ENCODE peak calls at places on chromosomes 3 and 15, in seven cellular contexts. M is Calu3, Z is fibroblast of lung, J is esophagus squamous epithelium, P is astrocyte, R is GM12865, W is GM13976. U is an unnamed sample.

GRCh38 chr3:129503387-129504010 is 24.9 kb upstream of the RHO start:
- DNase-seq in R (no peak), P (no peak), J (no peak), W (no peak), M (no peak), Z (no peak), U (no peak)

GRCh38 chr15:34365073-34365825 is 1.7 kb downstream of the LPCAT4 start:
- DNase-seq in Z (no peak), M (no peak), W (peak; percentile 49), R (peak; percentile 62), P (peak; percentile 27), J (no peak), U (no peak)

GRCh38 chr3:119195151-119195476 is 21.7 kb downstream of the UPK1B start:
- DNase-seq in P (no peak), Z (no peak), J (no peak), W (no peak), R (no peak), M (no peak), U (no peak)

GRCh38 chr3:16338999-16339398 is 74.0 kb downstream of the OXNAD1 start:
- DNase-seq in Z (peak; percentile 97), M (no peak), W (no peak), R (peak; percentile 17), P (peak; percentile 87), J (no peak), U (no peak)

GRCh38 chr3:135260025-135260424 is 465.0 kb downstream of the EPHB1 start:
- DNase-seq in R (no peak), Z (no peak), J (no peak), W (no peak), P (no peak), M (no peak), U (no peak)

GRCh38 chr3:31275038-31275562 is 257.6 kb upstream of the STT3B start:
- DNase-seq in R (no peak), Z (peak; percentile 63), W (no peak), P (peak; percentile 85), J (no peak), M (peak; percentile 21), U (no peak)

GRCh38 chr3:187066228-187066995 is 72.9 kb downstream of the RPL39L start:
- DNase-seq in P (peak; percentile 16), J (no peak), Z (peak; percentile 15), M (peak; percentile 51), R (peak; percentile 77), W (peak; percentile 37), U (no peak)

GRCh38 chr3:15315003-15315402 is 17.4 kb downstream of the SH3BP5 start:
- DNase-seq in J (no peak), P (peak; percentile 88), R (no peak), W (no peak), M (no peak), Z (no peak), U (no peak)

GRCh38 chr3:178485756-178486155 is 50.5 kb upstream of the KCNMB2 start:
- DNase-seq in Z (peak; percentile 36), W (no peak), R (no peak), J (no peak), M (no peak), P (peak; percentile 65), U (no peak)

GRCh38 chr3:26280517-26280916 is 342.1 kb upstream of the LRRC3B start:
- DNase-seq in P (no peak), W (no peak), J (no peak), M (no peak), R (no peak), Z (no peak), U (no peak)

GRCh38 chr3:151798476-151798875 is 15.4 kb upstream of the AADAC start:
- DNase-seq in R (no peak), W (no peak), J (no peak), M (no peak), Z (no peak), P (peak; percentile 21), U (no peak)

GRCh38 chr15:51536965-51537574 is 85.5 kb downstream of the DMXL2 start:
- DNase-seq in W (no peak), Z (peak; percentile 63), P (no peak), M (peak; percentile 4), R (peak; percentile 28), J (no peak), U (no peak)

GRCh38 chr15:64019764-64020163 is 26.5 kb downstream of the DAPK2 start:
- DNase-seq in R (peak; percentile 70), W (no peak), P (no peak), J (no peak), Z (no peak), M (peak; percentile 65), U (no peak)

GRCh38 chr3:39150803-39151631 is 2.4 kb downstream of the CSRNP1 start:
- DNase-seq in Z (peak; percentile 97), J (no peak), R (peak; percentile 30), M (peak; percentile 86), P (peak; percentile 97), W (peak; percentile 34), U (peak; percentile 69)

GRCh38 chr3:42814914-42815507 is 5.8 kb downstream of the ACKR2 start:
- DNase-seq in J (no peak), R (no peak), W (no peak), Z (no peak), M (no peak), P (no peak), U (no peak)

GRCh38 chr3:170128977-170129431 is 52.5 kb downstream of the PHC3 start:
- DNase-seq in M (no peak), R (peak; percentile 53), W (peak; percentile 24), Z (peak; percentile 36), J (no peak), P (peak; percentile 19), U (no peak)

GRCh38 chr3:70899816-70900215 is 587.4 kb upstream of the MDFIC2 start:
- DNase-seq in M (no peak), P (no peak), R (no peak), Z (no peak), J (no peak), W (no peak), U (no peak)

GRCh38 chr15:64334530-64334929 is 21.4 kb downstream of the CSNK1G1 start:
- DNase-seq in W (no peak), R (peak; percentile 40), M (no peak), P (no peak), J (no peak), Z (no peak), U (no peak)

GRCh38 chr3:127288921-127289645 is 1.2 kb upstream of the PRR20G start:
- DNase-seq in W (no peak), M (no peak), Z (no peak), P (no peak), R (no peak), J (no peak), U (no peak)

DNA sequence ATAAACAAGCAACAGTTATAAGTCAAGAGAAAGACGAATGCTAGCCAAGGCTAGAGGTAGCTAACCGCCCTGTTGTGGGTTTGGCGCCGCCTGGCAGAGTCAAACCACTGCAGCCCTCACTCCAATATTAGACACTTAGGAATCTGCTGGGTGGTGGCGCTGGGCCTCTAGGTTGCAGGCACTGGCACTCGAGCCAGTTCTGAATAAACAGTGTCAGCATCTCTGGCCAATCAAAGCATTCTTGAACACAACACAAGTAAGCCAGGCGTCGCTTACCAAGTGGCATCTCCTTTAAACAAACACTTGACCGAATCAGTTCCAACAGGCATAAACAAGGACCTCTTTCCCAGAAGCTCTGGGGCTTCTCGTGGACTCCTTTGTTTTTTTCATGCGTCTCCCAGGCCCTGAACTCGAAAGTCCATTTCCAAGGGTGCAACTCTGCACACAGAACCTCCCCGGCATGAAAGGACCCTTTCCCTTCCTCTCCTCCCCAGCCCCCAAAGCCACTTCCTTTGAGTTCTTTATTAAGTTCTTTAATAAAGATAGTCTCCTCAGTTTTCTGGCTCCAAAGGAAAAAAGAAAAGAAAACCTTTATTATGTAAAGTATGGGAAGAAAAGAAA is 82.3 kb downstream of the LRIG1 start:
- DNase-seq in W (no peak), J (no peak), Z (peak; percentile 81), R (no peak), M (no peak), P (peak; percentile 83), U (no peak)
- TF ChIP-seq CTCF in W (no peak), J (no peak), Z (no peak), R (no peak), M (no peak), P (peak; percentile 4), U (no peak)

GRCh38 chr3:49339947-49340800 is at the start of gene USP4:
- DNase-seq in Z (peak; percentile 86), J (peak; percentile 66), P (peak; percentile 82), M (peak; percentile 90), R (peak; percentile 99), W (peak; percentile 95), U (peak; percentile 79)
- TF ChIP-seq CTCF in Z (peak; percentile 45), J (peak; percentile 36), P (peak; percentile 38), M (no peak), R (peak; percentile 70), W (peak; percentile 70), U (no peak)

GRCh38 chr3:10459954-10460754 is 45.2 kb downstream of the ATP2B2 start:
- DNase-seq in R (peak; percentile 69), Z (peak; percentile 68), M (peak; percentile 63), W (peak; percentile 70), J (no peak), P (peak; percentile 83), U (peak; percentile 58)

GRCh38 chr3:10463191-10464067 is 42.0 kb downstream of the ATP2B2 start:
- DNase-seq in R (no peak), P (no peak), J (no peak), Z (no peak), W (no peak), M (no peak), U (no peak)

GRCh38 chr3:10462641-10463040 is 42.7 kb downstream of the ATP2B2 start:
- DNase-seq in P (no peak), J (no peak), W (no peak), Z (no peak), M (no peak), R (no peak), U (no peak)

GRCh38 chr3:10464068-10464434 is 41.3 kb downstream of the ATP2B2 start:
- DNase-seq in P (no peak), R (no peak), W (no peak), Z (no peak), J (no peak), M (no peak), U (no peak)

DNA sequence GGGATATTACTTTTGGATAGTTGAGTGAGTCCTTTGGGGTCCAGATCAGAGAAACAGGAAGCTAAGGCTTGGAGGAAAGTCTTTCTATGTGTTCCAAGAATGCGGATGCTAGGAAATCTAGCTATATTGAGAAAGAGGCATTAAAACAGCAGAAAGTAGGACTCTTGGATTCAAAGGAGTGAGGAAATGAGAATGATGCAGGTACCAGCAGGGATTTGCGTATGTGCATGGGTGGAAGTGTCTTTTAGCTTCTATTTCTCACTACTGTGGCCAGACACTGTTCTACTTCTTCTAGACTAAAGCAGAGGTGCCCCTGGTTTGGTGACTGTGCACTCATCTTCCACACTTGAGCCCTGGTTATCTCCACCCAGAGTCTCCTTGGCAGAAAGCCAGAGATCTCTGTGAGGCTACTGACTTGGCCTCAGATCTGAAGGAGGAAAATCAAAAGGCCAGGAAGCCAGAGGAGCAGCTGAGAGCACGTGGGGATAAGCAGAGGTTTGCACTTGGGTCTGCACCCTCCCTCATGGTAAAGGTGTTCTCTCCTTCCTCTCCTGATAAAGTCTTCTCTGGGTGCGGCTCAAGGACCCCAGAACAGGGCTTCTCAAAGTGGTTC is 44.3 kb downstream of the ATP2B2 start:
- DNase-seq in P (no peak), M (no peak), J (no peak), Z (no peak), R (no peak), W (no peak), U (no peak)
- TF ChIP-seq CTCF in P (no peak), M (no peak), J (no peak), Z (no peak), R (no peak), W (no peak), U (no peak)

DNA sequence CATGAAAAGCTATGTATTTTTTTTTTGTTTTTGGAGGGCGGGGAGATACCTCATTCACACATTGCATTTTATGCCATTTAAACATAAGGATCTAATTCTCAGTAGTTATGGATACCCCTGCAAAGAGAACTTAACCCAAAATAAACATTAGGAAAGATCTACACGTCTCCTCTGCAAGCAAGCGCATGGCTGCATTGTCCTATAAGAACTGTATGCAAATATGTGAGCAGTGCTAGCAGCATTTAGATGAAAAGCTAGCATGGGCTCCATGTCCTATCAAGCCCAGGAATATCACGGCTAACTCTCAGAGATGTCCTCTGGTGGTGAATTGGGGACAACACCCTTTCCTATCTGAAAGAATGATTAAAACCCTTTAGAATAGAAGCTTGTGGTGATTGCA is 292.8 kb downstream of the MEX3B start:
- DNase-seq in R (no peak), J (no peak), Z (peak; percentile 3), P (no peak), M (no peak), W (no peak), U (no peak)
- TF ChIP-seq CTCF in R (no peak), J (no peak), Z (no peak), P (no peak), M (no peak), W (no peak), U (no peak)

U was measured in mesothelial cell of epicardium.